ENCODE peak calls at places on chromosomes 5 and 9, in ten cellular contexts. T, X, R, P, V, Y, K, C, E and L are unnamed samples.

GRCh38 chr5:143262393-143263174 is 140.9 kb downstream of the NR3C1 start:
- DNase-seq in P (peak; percentile 85), X (no peak), E (peak; percentile 91), V (no peak), K (no peak), C (no peak), R (no peak), T (peak; percentile 91), Y (no peak), L (no peak)

GRCh38 chr9:79184821-79185220 is 386.9 kb upstream of the TLE4 start:
- DNase-seq in P (peak; percentile 23), R (no peak), C (no peak), X (no peak), E (peak; percentile 79), K (no peak), T (no peak), Y (no peak), V (no peak), L (no peak)

GRCh38 chr9:38039907-38040682 is 28.9 kb downstream of the SHB start:
- DNase-seq in V (no peak), R (no peak), P (no peak), Y (no peak), X (no peak), E (no peak), K (no peak), C (no peak), T (no peak), L (no peak)

GRCh38 chr9:89839952-89840351 is 235.1 kb downstream of the GADD45G start:
- DNase-seq in Y (no peak), X (no peak), R (peak; percentile 66), K (no peak), T (no peak), V (no peak), E (no peak), C (no peak), P (no peak), L (no peak)

GRCh38 chr5:177116631-177117373 is 16.8 kb upstream of the NSD1 start:
- DNase-seq in P (peak; percentile 38), X (peak; percentile 84), R (peak; percentile 94), C (peak; percentile 93), K (peak; percentile 87), Y (no peak), T (peak; percentile 40), V (peak; percentile 92), E (peak; percentile 85), L (peak; percentile 67)

GRCh38 chr9:130665431-130666392 is 1.3 kb downstream of the PRDM12 start:
- DNase-seq in V (peak; percentile 61), P (no peak), E (no peak), C (no peak), R (no peak), Y (no peak), X (no peak), K (no peak), T (no peak), L (no peak)

GRCh38 chr9:36278243-36278642 is 20.0 kb upstream of the GNE start:
- DNase-seq in R (no peak), X (no peak), E (no peak), K (no peak), P (no peak), T (no peak), V (no peak), C (no peak), Y (no peak), L (no peak)

GRCh38 chr9:706606-707451 is 134.7 kb upstream of the DMRT1 start:
- DNase-seq in P (peak; percentile 69), R (peak; percentile 92), E (peak; percentile 79), X (peak; percentile 27), V (peak; percentile 71), T (peak; percentile 83), C (peak; percentile 73), K (peak; percentile 69), Y (no peak), L (peak; percentile 14)

GRCh38 chr9:121774715-121775613 is 123.5 kb downstream of the DAB2IP start:
- DNase-seq in X (no peak), Y (peak; percentile 42), E (no peak), R (no peak), C (peak; percentile 14), T (no peak), K (no peak), V (no peak), P (no peak), L (no peak)